ENCODE peak calls at places on chromosomes 16 and 17, in five cellular contexts. Q, B, H, Z and W are unnamed samples.

GRCh38 chr17:28760987-28761562 is 17.3 kb downstream of the TRAF4 start:
- DNase-seq in Q (peak; percentile 38), B (no peak), H (peak; percentile 78), Z (peak; percentile 38), W (no peak)

GRCh38 chr16:69494993-69495392 is 70.6 kb downstream of the CYB5B start:
- DNase-seq in Q (peak; percentile 16), B (peak; percentile 45), H (no peak), Z (no peak), W (no peak)

GRCh38 chr17:43834106-43834505 is 1.2 kb upstream of the MPP3 start:
- DNase-seq in Q (peak; percentile 14), B (peak; percentile 26), H (peak; percentile 84), Z (peak; percentile 67), W (no peak)

GRCh38 chr17:40329981-40330794 is 21.2 kb downstream of the RARA start:
- DNase-seq in Q (no peak), B (no peak), H (peak; percentile 85), Z (no peak), W (no peak)

GRCh38 chr16:77584205-77584859 is 138.0 kb upstream of the NUDT7 start:
- DNase-seq in Q (peak; percentile 83), B (peak; percentile 66), H (no peak), Z (peak; percentile 64), W (peak; percentile 40)

GRCh38 chr17:46770818-46771600 is 47.5 kb downstream of the WNT3 start:
- DNase-seq in Q (peak; percentile 17), B (peak; percentile 76), H (no peak), Z (no peak), W (peak; percentile 69)

GRCh38 chr17:65154770-65155589 is 17.8 kb downstream of the RGS9 start:
- DNase-seq in Q (peak; percentile 31), B (peak; percentile 38), H (no peak), Z (no peak), W (peak; percentile 64)

GRCh38 chr16:52086901-52087300 is 460.0 kb downstream of the TOX3 start:
- DNase-seq in Q (no peak), B (no peak), H (no peak), Z (no peak), W (no peak)

GRCh38 chr17:50346313-50347086 is 574 bp downstream of the XYLT2 start:
- DNase-seq in Q (no peak), B (no peak), H (peak; percentile 76), Z (no peak), W (peak; percentile 54)

GRCh38 chr16:47979783-47980182 is 176.0 kb downstream of the ABCC12 start:
- DNase-seq in Q (no peak), B (no peak), H (no peak), Z (no peak), W (no peak)

GRCh38 chr17:7167832-7168231 is 11.3 kb downstream of the ASGR1 start:
- DNase-seq in Q (peak; percentile 76), B (no peak), H (no peak), Z (peak; percentile 30), W (no peak)

GRCh38 chr16:50591209-50591608 is 43.0 kb downstream of the NKD1 start:
- DNase-seq in Q (no peak), B (no peak), H (no peak), Z (no peak), W (no peak)

GRCh38 chr16:73047536-73048291 is at the start of gene ZFHX3:
- DNase-seq in Q (peak; percentile 68), B (peak; percentile 73), H (peak; percentile 90), Z (peak; percentile 65), W (peak; percentile 74)

GRCh38 chr16:78925071-78925714 is 675.3 kb downstream of the MAF start:
- DNase-seq in Q (no peak), B (peak; percentile 45), H (no peak), Z (peak; percentile 37), W (no peak)

GRCh38 chr16:24508614-24509013 is 30.8 kb upstream of the RBBP6 start:
- DNase-seq in Q (peak; percentile 68), B (no peak), H (no peak), Z (no peak), W (no peak)

GRCh38 chr17:75155191-75155601 is 884 bp upstream of the JPT1 start:
- DNase-seq in Q (no peak), B (no peak), H (no peak), Z (no peak), W (no peak)

GRCh38 chr16:11676799-11677198 is 8.5 kb downstream of the SNN start:
- DNase-seq in Q (no peak), B (no peak), H (peak; percentile 60), Z (no peak), W (no peak)

GRCh38 chr16:11679250-11679649 is 11.0 kb downstream of the SNN start:
- DNase-seq in Q (no peak), B (no peak), H (peak; percentile 80), Z (no peak), W (no peak)

GRCh38 chr16:11677451-11677951 is 9.2 kb downstream of the SNN start:
- DNase-seq in Q (peak; percentile 52), B (no peak), H (peak; percentile 54), Z (no peak), W (no peak)

GRCh38 chr16:11679941-11680911 is 12.0 kb downstream of the SNN start:
- DNase-seq in Q (no peak), B (no peak), H (peak; percentile 33), Z (no peak), W (no peak)

DNA sequence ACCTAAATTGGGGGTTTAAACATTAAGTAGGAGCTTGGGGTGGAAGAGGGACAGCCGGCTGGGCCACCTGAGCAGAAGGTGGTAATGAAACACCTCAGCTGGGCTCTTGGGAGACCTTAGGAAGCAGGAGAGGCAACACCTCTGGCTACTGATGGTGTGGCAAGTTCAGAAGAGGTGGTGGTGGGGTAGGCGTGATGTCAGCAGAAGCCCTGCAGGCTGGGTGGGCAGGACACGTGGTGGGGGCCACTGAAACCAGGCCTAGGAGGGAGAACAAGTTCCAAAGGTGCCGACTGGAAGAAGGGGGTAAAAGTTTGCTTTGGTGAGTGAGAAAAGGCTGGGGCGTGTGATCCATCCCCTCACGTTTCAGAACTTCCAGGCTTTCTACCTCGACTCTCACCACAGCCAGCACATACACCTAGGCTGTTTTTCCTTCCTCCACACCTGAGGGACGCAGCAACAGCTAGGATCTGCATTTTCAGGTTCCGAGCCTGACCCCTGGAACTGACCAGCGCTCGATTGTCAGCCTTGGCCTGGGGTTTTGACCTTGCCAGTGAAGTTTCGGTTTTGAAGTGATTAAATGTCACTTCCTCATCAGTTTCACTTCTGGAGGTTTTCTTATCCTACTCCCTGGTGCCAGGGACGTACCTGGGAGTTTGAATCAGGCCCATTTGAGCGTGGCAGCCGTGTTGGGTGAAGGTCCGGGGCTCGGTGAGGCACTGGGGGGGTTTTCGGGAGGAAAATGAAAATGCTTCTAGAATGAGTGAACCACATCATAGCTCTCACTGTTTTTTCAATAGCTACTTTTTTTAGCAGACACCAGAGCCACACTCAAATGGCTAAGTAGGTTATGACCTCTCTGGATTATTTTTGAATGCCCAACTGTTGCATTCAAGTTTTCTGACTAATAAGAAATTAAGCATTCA is 10.0 kb downstream of the SNN start:
- DNase-seq in Q (no peak), B (no peak), H (peak; percentile 57), Z (no peak), W (no peak)
- H3K4me1 ChIP-seq in Q (peaks cover 35% of the 10 kb centered on the region), B (peaks cover 64% of the 10 kb centered on the region), H (no peaks in the 10 kb centered on the region), Z (peaks cover 86% of the 10 kb centered on the region), W (peaks cover 22% of the 10 kb centered on the region)

GRCh38 chr17:73304971-73305786 is 6.6 kb downstream of the CDC42EP4 start:
- DNase-seq in Q (peak; percentile 83), B (peak; percentile 82), H (peak; percentile 84), Z (no peak), W (peak; percentile 99)

GRCh38 chr17:73308017-73308823 is 3.6 kb downstream of the CDC42EP4 start:
- DNase-seq in Q (peak; percentile 95), B (peak; percentile 95), H (peak; percentile 92), Z (peak; percentile 65), W (peak; percentile 81)

GRCh38 chr17:73305845-73306836 is 5.7 kb downstream of the CDC42EP4 start:
- DNase-seq in Q (no peak), B (no peak), H (no peak), Z (no peak), W (no peak)

GRCh38 chr17:73304438-73304837 is 7.4 kb downstream of the CDC42EP4 start:
- DNase-seq in Q (no peak), B (no peak), H (no peak), Z (no peak), W (no peak)

DNA sequence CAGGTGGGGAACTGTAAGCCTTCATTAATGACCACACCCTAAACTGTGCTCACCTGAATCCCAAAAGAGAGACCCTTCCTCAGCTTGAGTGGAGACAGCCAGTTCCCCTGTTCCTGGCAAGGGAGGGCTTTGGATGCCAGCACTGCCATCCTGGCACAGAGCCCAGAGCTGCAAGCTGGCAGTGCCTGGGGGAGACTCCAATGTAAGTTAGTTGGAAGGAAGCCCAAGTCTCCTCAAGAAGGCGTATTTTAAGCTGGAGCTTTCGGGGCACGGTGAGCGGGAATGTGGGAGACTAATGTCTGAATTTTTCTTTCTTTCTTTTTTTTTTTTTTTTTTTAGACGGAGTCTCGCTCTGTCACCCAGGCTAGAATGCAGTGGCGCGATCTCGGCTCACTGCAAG is 4.7 kb downstream of the CDC42EP4 start:
- DNase-seq in Q (no peak), B (no peak), H (peak; percentile 87), Z (no peak), W (no peak)
- H3K4me1 ChIP-seq in Q (peaks cover 45% of the 10 kb centered on the region), B (peaks cover 65% of the 10 kb centered on the region), H (no peaks in the 10 kb centered on the region), Z (peaks cover 74% of the 10 kb centered on the region), W (peaks cover 81% of the 10 kb centered on the region)

DNA sequence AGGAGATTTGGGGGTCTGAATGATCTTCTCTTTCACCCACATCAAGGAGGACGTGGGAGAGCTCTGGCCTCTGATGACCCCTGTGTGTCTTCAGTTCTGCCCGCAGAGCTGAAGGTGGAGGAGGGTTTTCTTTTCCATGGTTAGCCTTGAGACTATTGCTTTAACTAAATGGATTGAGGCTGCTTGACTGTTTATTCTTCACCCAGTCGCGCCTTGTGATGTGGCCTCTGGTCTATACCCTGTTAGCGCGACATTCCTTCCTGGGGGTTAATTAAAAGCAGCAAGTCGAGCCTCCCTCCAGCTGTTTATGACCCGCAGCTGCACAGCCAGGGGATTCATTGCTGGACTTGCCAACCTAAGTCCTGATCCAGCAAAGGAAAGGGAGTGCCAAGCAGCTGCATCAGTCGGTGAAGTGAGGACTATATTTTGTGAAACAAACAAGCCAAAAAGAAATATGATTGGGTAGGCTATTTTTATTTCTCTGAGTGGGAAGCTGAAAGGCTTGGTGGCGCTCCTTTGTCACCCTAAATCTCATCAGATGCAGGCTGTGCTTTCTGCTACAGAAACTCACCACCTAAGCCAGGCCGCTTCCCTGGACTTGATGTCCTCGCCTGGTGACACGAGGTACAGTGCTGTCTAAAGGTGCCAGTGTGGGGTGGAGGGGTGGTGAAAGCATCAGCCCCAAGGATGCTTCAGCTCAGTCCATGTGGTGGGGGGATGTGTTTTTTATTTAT is 11.0 kb upstream of the SEC14L1 start:
- DNase-seq in Q (no peak), B (no peak), H (no peak), Z (no peak), W (no peak)
- H3K4me1 ChIP-seq in Q (peaks cover 14% of the 10 kb centered on the region), B (peaks cover 53% of the 10 kb centered on the region), H (no peaks in the 10 kb centered on the region), Z (peaks cover 63% of the 10 kb centered on the region), W (peaks cover 76% of the 10 kb centered on the region)

DNA sequence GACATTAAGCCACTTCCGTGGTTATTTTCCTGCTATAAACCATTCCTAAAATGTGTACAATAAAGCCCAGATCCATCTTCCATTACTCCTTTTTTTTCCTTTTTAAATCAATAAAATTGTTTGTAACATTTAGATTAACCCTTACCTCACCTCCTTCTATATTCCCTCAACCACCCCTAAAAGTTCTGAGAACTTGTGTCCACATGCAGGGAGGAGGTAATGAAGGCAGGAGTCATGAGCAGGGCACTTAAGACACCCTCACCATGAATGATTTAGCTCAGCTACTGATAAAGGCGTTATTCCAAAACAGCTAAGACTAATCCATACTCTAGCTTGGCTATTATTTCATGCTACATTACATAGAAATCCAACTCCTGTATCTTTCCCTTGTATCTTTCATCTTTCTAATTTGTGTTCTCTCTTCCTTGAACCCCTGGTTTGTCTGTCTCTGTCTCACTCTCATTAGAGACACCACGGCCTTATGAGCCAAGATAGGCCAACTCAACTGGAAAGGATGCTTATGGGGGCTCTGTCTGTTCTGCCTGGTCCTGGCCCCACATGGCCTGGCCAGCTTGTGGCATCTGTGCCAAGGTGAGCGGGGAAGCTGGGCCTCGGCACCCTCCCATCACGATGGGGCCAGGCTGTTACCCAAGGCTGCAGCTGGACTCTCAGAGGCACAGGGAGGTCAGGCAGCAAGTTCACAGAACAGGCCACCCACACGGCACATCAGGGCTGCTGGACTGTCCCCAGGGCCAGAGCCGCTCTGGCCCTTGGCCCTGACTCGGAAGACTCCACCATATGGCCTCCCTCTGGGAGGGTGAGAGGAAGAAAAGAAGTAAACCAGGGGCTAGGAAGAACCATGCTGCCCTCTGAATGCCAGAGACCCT is 294.4 kb downstream of the SOX9 start:
- DNase-seq in Q (no peak), B (no peak), H (no peak), Z (no peak), W (peak; percentile 55)
- H3K4me1 ChIP-seq in Q (no peaks in the 10 kb centered on the region), B (peaks cover 40% of the 10 kb centered on the region), H (no peaks in the 10 kb centered on the region), Z (peaks cover 36% of the 10 kb centered on the region), W (peaks cover 48% of the 10 kb centered on the region)